ENCODE peak calls at places on chromosomes 1 and 21, in four cellular contexts. F is H1, X is GM12878, B is K562. N is an unnamed sample.

GRCh38 chr1:231420959-231421615 is 1.0 kb downstream of the EGLN1 start:
- DNase-seq in F (no peak), X (no peak), B (peak), N (no peak)

GRCh38 chr21:45874716-45875415 is 106.7 kb upstream of the COL6A1 start:
- DNase-seq in F (no peak), X (no peak), B (no peak), N (peak)

GRCh38 chr1:116825735-116826438 is 71.7 kb downstream of the CD2 start:
- DNase-seq in F (no peak), X (no peak), B (peak), N (no peak)

GRCh38 chr1:10856863-10857598 is 60.6 kb upstream of the CASZ1 start:
- DNase-seq in F (no peak), X (no peak), B (no peak), N (no peak)

GRCh38 chr1:205088341-205088740 is 4.1 kb upstream of the TMEM81 start:
- DNase-seq in F (no peak), X (no peak), B (no peak), N (no peak)

GRCh38 chr1:3596663-3597598 is 14.4 kb downstream of the MEGF6 start:
- DNase-seq in F (no peak), X (no peak), B (no peak), N (no peak)

GRCh38 chr21:45235488-45235887 is 52.2 kb downstream of the POFUT2 start:
- DNase-seq in F (no peak), X (no peak), B (no peak), N (no peak)

GRCh38 chr1:68173283-68174172 is 58.8 kb downstream of the WLS start:
- DNase-seq in F (no peak), X (no peak), B (no peak), N (no peak)

GRCh38 chr1:39258925-39259244 is 54.4 kb downstream of the MACF1 start:
- DNase-seq in F (no peak), X (no peak), B (no peak), N (no peak)

GRCh38 chr1:231544943-231545592 is 16.6 kb downstream of the TSNAX start:
- DNase-seq in F (no peak), X (no peak), B (no peak), N (no peak)

GRCh38 chr1:31848381-31848897 is 32.6 kb upstream of the SPOCD1 start:
- DNase-seq in F (no peak), X (no peak), B (no peak), N (no peak)

GRCh38 chr1:202658251-202658650 is 52.0 kb downstream of the SYT2 start:
- DNase-seq in F (no peak), X (no peak), B (no peak), N (no peak)

GRCh38 chr1:43933386-43934278 is at the start of gene ARTN:
- DNase-seq in F (no peak), X (no peak), B (no peak), N (no peak)

GRCh38 chr1:240804475-240804874 is 192.5 kb upstream of the GREM2 start:
- DNase-seq in F (no peak), X (no peak), B (no peak), N (no peak)

GRCh38 chr1:42844592-42845140 is 1.7 kb upstream of the ZNF691 start:
- DNase-seq in F (no peak), X (no peak), B (no peak), N (no peak)

GRCh38 chr1:244778356-244778755 is 57.1 kb upstream of the COX20 start:
- DNase-seq in F (no peak), X (no peak), B (no peak), N (no peak)

GRCh38 chr1:24413350-24414163 is at the start of gene STPG1:
- DNase-seq in F (peak), X (peak), B (peak), N (peak)

GRCh38 chr1:53585565-53585964 is 126.4 kb downstream of the DMRTB1 start:
- DNase-seq in F (no peak), X (no peak), B (no peak), N (no peak)

GRCh38 chr1:36380782-36381181 is 4.9 kb downstream of the STK40 start:
- DNase-seq in F (no peak), X (no peak), B (no peak), N (no peak)

GRCh38 chr1:9529190-9529589 is 10.1 kb upstream of the SLC25A33 start:
- DNase-seq in F (no peak), X (no peak), B (peak), N (no peak)

GRCh38 chr1:20701847-20702246 is 16.0 kb downstream of the KIF17 start:
- DNase-seq in F (no peak), X (no peak), B (no peak), N (no peak)

GRCh38 chr1:8293641-8294169 is 24.2 kb upstream of the SLC45A1 start:
- DNase-seq in F (no peak), X (no peak), B (no peak), N (no peak)

GRCh38 chr1:214444159-214444939 is 107.1 kb downstream of the PTPN14 start:
- DNase-seq in F (no peak), X (no peak), B (no peak), N (no peak)

GRCh38 chr1:44423706-44424546 is 18.9 kb downstream of the RNF220 start:
- DNase-seq in F (no peak), X (no peak), B (no peak), N (no peak)

GRCh38 chr1:14095001-14095400 is 395.0 kb downstream of the PRDM2 start:
- DNase-seq in F (no peak), X (no peak), B (peak), N (no peak)

GRCh38 chr1:87330201-87330953 is 1.7 kb downstream of the LMO4 start:
- DNase-seq in F (no peak), X (no peak), B (no peak), N (no peak)

GRCh38 chr1:43935711-43936427 is 2.3 kb downstream of the ARTN start:
- DNase-seq in F (no peak), X (no peak), B (no peak), N (no peak)

GRCh38 chr1:85606414-85606800 is 25.8 kb downstream of the CCN1 start:
- DNase-seq in F (no peak), X (no peak), B (no peak), N (no peak)

GRCh38 chr1:147567594-147568381 is 26.5 kb downstream of the BCL9 start:
- DNase-seq in F (no peak), X (no peak), B (no peak), N (no peak)

GRCh38 chr1:178039826-178040380 is 54.0 kb upstream of the RASAL2 start:
- DNase-seq in F (no peak), X (no peak), B (no peak), N (no peak)

GRCh38 chr1:43821471-43821870 is 112.1 kb upstream of the ARTN start:
- DNase-seq in F (no peak), X (no peak), B (no peak), N (no peak)

GRCh38 chr1:10866314-10867091 is 70.1 kb upstream of the CASZ1 start:
- DNase-seq in F (no peak), X (no peak), B (no peak), N (peak)

GRCh38 chr1:226973371-226973897 is 33.3 kb downstream of the COQ8A start:
- DNase-seq in F (no peak), X (no peak), B (no peak), N (no peak)

GRCh38 chr1:44545961-44546360 is 128.3 kb downstream of the TMEM53 start:
- DNase-seq in F (no peak), X (no peak), B (no peak), N (no peak)

GRCh38 chr1:51941528-51941927 is 49.0 kb downstream of the RAB3B start:
- DNase-seq in F (no peak), X (no peak), B (no peak), N (no peak)

GRCh38 chr1:89085781-89086180 is 20.8 kb upstream of the GBP1 start:
- DNase-seq in F (no peak), X (no peak), B (peak), N (peak)

GRCh38 chr1:186754542-186755150 is 74.1 kb upstream of the PLA2G4A start:
- DNase-seq in F (no peak), X (no peak), B (no peak), N (no peak)

GRCh38 chr1:168506204-168506819 is 37.5 kb downstream of the XCL2 start:
- DNase-seq in F (no peak), X (no peak), B (no peak), N (no peak)

DNA sequence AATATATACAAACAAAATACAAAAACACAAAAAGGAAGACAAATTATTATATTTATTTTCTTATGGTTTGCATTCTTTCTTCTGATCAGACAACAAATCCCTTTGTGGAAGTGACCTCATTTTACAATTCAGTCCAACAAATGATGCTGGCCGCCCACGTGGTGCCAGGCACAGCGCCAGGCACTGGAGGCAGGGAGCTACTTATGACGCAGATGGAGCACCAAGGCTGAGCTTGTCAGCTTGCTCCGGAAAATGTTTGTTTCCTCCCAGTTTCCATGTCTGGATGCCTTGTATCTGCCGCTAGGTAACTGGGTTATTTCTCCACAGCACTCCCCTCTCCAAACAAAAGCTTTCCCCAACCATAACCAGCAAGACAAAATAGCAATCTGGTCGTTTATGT is 30.7 kb upstream of the CD34 start:
- DNase-seq in F (no peak), X (no peak), B (no peak), N (no peak)
- TF ChIP-seq CBX5 in F (no peak), X (no peak), B (no peak), N (no peak)

GRCh38 chr1:212181015-212181891 is 104.0 kb upstream of the PPP2R5A start:
- DNase-seq in F (no peak), X (no peak), B (no peak), N (no peak)

GRCh38 chr1:212179394-212180076 is 105.7 kb upstream of the PPP2R5A start:
- DNase-seq in F (no peak), X (no peak), B (no peak), N (no peak)

GRCh38 chr1:212186427-212187207 is 98.6 kb upstream of the PPP2R5A start:
- DNase-seq in F (no peak), X (peak), B (no peak), N (no peak)

GRCh38 chr1:212178830-212179370 is 106.3 kb upstream of the PPP2R5A start:
- DNase-seq in F (no peak), X (no peak), B (no peak), N (no peak)

GRCh38 chr1:212182585-212182984 is 102.6 kb upstream of the PPP2R5A start:
- DNase-seq in F (no peak), X (no peak), B (no peak), N (no peak)
- H3K4me2 ChIP-seq in F (no peak), X (no peak), B (no peak), N (no peak)

GRCh38 chr1:235952950-235953615 is 86.4 kb upstream of the LYST start:
- DNase-seq in F (no peak), X (peak), B (no peak), N (no peak)

GRCh38 chr1:235955777-235956176 is 89.1 kb upstream of the LYST start:
- DNase-seq in F (no peak), X (no peak), B (no peak), N (no peak)

GRCh38 chr1:235953801-235954200 is 87.1 kb upstream of the LYST start:
- DNase-seq in F (no peak), X (no peak), B (no peak), N (no peak)

GRCh38 chr1:235958021-235958420 is 91.3 kb upstream of the LYST start:
- DNase-seq in F (no peak), X (no peak), B (no peak), N (no peak)

DNA sequence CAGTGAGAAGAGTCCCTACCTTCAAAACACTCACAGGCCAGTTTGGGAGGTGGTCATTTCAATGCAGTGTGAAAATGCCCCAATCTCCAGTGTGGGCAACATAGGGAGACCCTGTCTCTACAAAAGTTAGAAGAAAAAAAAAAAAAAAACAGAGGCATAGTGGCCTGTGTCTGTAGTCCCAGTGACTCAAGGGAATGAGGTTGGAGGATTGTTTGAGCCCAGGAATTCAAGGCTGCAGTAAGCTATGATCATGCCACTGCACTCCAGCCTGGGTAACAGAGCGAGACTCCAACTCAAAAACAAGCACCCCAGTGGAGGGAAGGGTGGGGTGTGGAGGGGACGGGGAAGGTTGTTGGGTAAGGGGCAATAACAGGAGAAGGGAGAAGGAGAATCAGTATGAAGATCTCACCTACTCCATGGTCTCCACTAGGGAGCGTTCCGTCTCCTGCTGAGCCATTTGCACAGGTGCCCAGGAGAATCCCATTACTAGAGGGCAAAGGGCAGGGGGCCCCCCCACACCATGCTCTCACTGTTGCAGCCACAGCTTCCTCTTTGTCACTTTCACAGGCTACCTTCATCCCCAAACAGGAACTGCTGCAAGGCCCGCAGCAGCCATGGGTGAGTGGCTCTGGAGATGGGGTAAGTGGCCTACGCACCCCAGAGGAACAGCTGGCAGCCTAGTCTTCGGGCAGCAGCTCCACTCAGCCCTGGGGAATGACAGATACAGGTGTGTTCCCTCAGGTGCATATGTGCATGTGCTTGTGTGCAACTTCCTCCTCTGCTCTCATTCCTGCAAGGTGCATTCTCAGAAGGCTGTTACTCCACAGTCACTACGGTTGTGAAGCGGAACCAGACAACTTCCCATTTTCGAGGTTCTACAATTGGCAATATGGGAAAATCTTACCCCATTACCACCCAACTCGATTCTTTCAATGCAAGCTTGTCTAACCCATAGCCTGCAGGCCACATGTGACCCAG is 87.9 kb upstream of the LYST start:
- DNase-seq in F (no peak), X (peak), B (no peak), N (peak)
- TF ChIP-seq CBX5 in F (no peak), X (no peak), B (no peak), N (no peak)

GRCh38 chr1:161511018-161511755 is 5.9 kb downstream of the FCGR2A start:
- DNase-seq in F (no peak), X (no peak), B (peak), N (no peak)
- H3K4me2 ChIP-seq in F (no peak), X (no peak), B (peak), N (no peak)

GRCh38 chr1:17090844-17091243 is 28.4 kb downstream of the PADI2 start:
- DNase-seq in F (no peak), X (no peak), B (no peak), N (no peak)
- TF ChIP-seq CBX5 in F (no peak), X (no peak), B (no peak), N (no peak)

GRCh38 chr1:169941982-169942830 is 48.5 kb upstream of the SCYL3 start:
- DNase-seq in F (no peak), X (no peak), B (no peak), N (no peak)
- H3K4me2 ChIP-seq in F (no peak), X (no peak), B (no peak), N (no peak)

N was measured in HepG2.